ENCODE peak calls at places on chromosomes 13 and 19, in six cellular contexts. One of them, this sample, is unnamed.

GRCh38 chr13:106810069-106810468 is 242.1 kb upstream of the ARGLU1 start:
- DNase-seq in A549: no peak
- DNase-seq in foreskin fibroblast: no peak
- DNase-seq in AG09309: no peak
- DNase-seq in fibroblast of mammary gland: no peak
- DNase-seq in stomach: no peak
- DNase-seq in this sample: no peak

GRCh38 chr13:41827507-41828213 is 133.2 kb downstream of the VWA8 start:
- DNase-seq in A549: peak; percentile 77
- DNase-seq in foreskin fibroblast: peak; percentile 94
- DNase-seq in AG09309: peak; percentile 80
- DNase-seq in fibroblast of mammary gland: peak; percentile 95
- DNase-seq in stomach: no peak
- DNase-seq in this sample: peak; percentile 87

GRCh38 chr13:73602295-73602694 is 531.9 kb downstream of the KLF12 start:
- DNase-seq in A549: no peak
- DNase-seq in foreskin fibroblast: no peak
- DNase-seq in AG09309: no peak
- DNase-seq in fibroblast of mammary gland: peak; percentile 8
- DNase-seq in stomach: no peak
- DNase-seq in this sample: peak; percentile 55

GRCh38 chr19:40807147-40808020 is 8.4 kb downstream of the EGLN2 start:
- DNase-seq in A549: peak; percentile 78
- DNase-seq in foreskin fibroblast: peak; percentile 21
- DNase-seq in AG09309: no peak
- DNase-seq in fibroblast of mammary gland: no peak
- DNase-seq in stomach: no peak
- DNase-seq in this sample: peak; percentile 38

GRCh38 chr19:45445139-45445538 is 21.4 kb upstream of the ERCC1 start:
- DNase-seq in A549: no peak
- DNase-seq in foreskin fibroblast: no peak
- DNase-seq in AG09309: no peak
- DNase-seq in fibroblast of mammary gland: no peak
- DNase-seq in stomach: no peak
- DNase-seq in this sample: no peak

GRCh38 chr13:110797230-110797877 is 83.9 kb downstream of the ING1 start:
- DNase-seq in A549: no peak
- DNase-seq in foreskin fibroblast: peak; percentile 29
- DNase-seq in AG09309: no peak
- DNase-seq in fibroblast of mammary gland: peak; percentile 37
- DNase-seq in stomach: no peak
- DNase-seq in this sample: peak; percentile 42

GRCh38 chr13:51519839-51520238 is 64.4 kb upstream of the WDFY2 start:
- DNase-seq in A549: peak; percentile 37
- DNase-seq in foreskin fibroblast: peak; percentile 83
- DNase-seq in AG09309: no peak
- DNase-seq in fibroblast of mammary gland: peak; percentile 77
- DNase-seq in stomach: no peak
- DNase-seq in this sample: peak; percentile 90

GRCh38 chr19:38734426-38735256 is 9.6 kb downstream of the CAPN12 start:
- DNase-seq in A549: peak; percentile 65
- DNase-seq in foreskin fibroblast: peak; percentile 49
- DNase-seq in AG09309: no peak
- DNase-seq in fibroblast of mammary gland: no peak
- DNase-seq in stomach: peak; percentile 45
- DNase-seq in this sample: peak; percentile 39

GRCh38 chr13:109867766-109868165 is 81.4 kb upstream of the IRS2 start:
- DNase-seq in A549: no peak
- DNase-seq in foreskin fibroblast: peak; percentile 38
- DNase-seq in AG09309: no peak
- DNase-seq in fibroblast of mammary gland: peak; percentile 45
- DNase-seq in stomach: no peak
- DNase-seq in this sample: peak; percentile 36

GRCh38 chr13:113083022-113083373 is 22.6 kb upstream of the F7 start:
- DNase-seq in A549: no peak
- DNase-seq in foreskin fibroblast: no peak
- DNase-seq in AG09309: no peak
- DNase-seq in fibroblast of mammary gland: no peak
- DNase-seq in stomach: no peak
- DNase-seq in this sample: no peak

GRCh38 chr19:35856546-35857149 is at the start of gene KIRREL2:
- DNase-seq in A549: no peak
- DNase-seq in foreskin fibroblast: peak; percentile 15
- DNase-seq in AG09309: no peak
- DNase-seq in fibroblast of mammary gland: no peak
- DNase-seq in stomach: no peak
- DNase-seq in this sample: no peak

GRCh38 chr19:1312732-1313694 is 27.3 kb downstream of the EFNA2 start:
- DNase-seq in A549: peak; percentile 70
- DNase-seq in foreskin fibroblast: peak; percentile 47
- DNase-seq in AG09309: no peak
- DNase-seq in fibroblast of mammary gland: peak; percentile 22
- DNase-seq in stomach: no peak
- DNase-seq in this sample: peak; percentile 62

GRCh38 chr13:64985075-64985474 is 2245.1 kb downstream of the PCDH9 start:
- DNase-seq in A549: no peak
- DNase-seq in foreskin fibroblast: no peak
- DNase-seq in AG09309: no peak
- DNase-seq in fibroblast of mammary gland: no peak
- DNase-seq in stomach: no peak
- DNase-seq in this sample: no peak

GRCh38 chr19:41551212-41551610 is 24.8 kb upstream of the CEACAM21 start:
- DNase-seq in A549: no peak
- DNase-seq in foreskin fibroblast: no peak
- DNase-seq in AG09309: no peak
- DNase-seq in fibroblast of mammary gland: no peak
- DNase-seq in stomach: no peak
- DNase-seq in this sample: no peak

DNA sequence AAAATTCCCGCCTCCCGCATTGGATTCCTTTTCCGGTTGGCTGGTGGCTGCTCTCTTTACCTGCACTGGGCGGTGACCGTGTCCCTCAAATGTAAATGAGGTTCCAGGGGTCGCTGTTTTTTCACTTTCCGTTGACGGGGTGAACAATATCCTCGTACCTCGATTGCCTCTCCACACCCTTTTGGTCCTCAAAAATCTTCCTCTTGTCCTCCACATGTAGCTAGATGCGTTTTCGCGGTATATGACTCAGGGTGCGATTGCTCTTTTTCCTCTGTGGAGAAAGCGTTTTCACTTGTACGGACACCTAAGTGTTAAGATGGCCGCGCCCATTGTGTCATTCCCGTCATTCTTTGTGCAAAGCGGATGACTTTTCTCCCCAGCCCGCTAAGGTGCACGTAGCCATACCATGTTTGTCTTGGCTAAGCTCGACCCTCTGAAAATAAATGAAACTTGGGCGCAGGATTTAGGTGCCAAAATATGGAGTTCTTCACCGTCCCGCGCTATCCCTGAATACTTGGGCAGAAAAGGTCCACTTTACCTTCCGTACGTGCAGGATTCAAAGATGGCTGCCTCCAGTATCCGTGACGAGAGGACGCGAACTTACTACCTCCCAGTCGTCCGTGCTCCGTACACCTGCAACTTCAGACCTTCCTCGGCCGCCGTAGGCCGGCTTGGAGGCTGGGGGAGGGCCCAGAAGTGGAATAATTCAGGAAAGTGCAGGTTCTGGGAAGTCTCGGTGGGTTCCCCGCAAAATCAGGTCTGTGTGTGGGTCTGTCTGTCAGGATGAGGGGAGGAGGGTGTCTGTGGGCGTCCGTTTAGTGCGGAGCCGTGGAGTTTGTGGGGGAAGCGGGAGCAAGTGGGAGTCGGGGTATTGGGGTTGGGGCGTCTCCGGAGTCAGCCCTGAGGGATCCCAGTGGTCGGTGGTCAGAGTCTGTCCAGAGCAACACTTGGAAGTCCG is at the start of gene ZNF613:
- DNase-seq in A549: peak; percentile 95
- DNase-seq in foreskin fibroblast: peak; percentile 96
- DNase-seq in AG09309: peak; percentile 70
- DNase-seq in fibroblast of mammary gland: peak; percentile 92
- DNase-seq in stomach: peak; percentile 89
- DNase-seq in this sample: peak; percentile 95
- TF ChIP-seq CTCF in A549: no peak
- TF ChIP-seq CTCF in foreskin fibroblast: peak; percentile 11
- TF ChIP-seq CTCF in AG09309: peak; percentile 15
- TF ChIP-seq CTCF in fibroblast of mammary gland: peak; percentile 12
- TF ChIP-seq CTCF in stomach: no peak
- TF ChIP-seq CTCF in this sample: no peak

DNA sequence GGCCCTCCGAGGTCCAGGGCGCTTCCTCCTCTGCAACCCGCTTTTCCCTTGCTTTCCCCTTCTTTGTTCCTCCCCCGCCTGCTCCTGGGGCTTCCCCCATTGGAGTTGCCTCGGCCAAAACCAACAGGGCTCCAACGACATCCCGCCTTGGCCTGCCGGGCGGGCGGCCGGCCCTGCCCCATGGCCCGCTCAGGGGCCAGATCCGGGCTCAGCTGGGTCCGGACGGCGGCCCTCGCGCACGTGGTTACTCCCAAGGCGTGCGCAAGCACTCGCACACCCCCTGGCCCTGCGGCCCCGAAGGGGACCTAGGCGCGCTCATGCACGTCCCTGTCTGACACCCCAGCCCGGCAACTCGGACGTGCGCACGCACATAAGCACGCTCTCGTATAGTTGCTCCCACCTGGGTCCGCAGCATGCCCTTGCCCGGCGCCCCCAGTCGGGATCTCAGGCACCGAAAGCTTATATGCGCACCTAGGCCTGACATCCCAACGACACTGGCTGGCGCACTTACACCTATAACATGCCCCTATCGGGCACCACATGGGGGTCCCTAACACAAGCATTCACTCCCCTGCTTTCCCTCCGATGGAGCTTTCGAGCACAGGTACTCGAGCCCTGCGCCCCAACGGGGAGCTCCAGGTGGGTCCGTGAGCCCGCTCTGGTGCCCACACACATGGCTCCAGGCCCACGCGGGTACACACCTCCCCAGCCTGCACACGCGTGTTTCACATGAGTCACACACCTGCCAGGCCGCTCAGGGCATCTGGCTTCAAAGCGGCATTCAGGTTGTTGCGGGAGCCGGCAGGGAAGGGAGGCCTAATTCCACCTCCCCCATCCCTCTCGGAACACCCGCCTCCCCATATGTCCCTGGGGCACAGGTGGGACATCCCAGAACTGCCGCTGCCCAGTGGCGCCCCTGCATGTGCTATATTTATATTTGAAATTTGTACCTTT is 15.0 kb downstream of the NFIX start:
- DNase-seq in A549: no peak
- DNase-seq in foreskin fibroblast: no peak
- DNase-seq in AG09309: no peak
- DNase-seq in fibroblast of mammary gland: peak; percentile 55
- DNase-seq in stomach: peak; percentile 82
- DNase-seq in this sample: no peak
- TF ChIP-seq CTCF in A549: no peak
- TF ChIP-seq CTCF in foreskin fibroblast: no peak
- TF ChIP-seq CTCF in AG09309: no peak
- TF ChIP-seq CTCF in fibroblast of mammary gland: no peak
- TF ChIP-seq CTCF in stomach: no peak
- TF ChIP-seq CTCF in this sample: no peak

GRCh38 chr13:47146991-47147783 is 250.3 kb upstream of the HTR2A start:
- DNase-seq in A549: no peak
- DNase-seq in foreskin fibroblast: no peak
- DNase-seq in AG09309: no peak
- DNase-seq in fibroblast of mammary gland: no peak
- DNase-seq in stomach: no peak
- DNase-seq in this sample: no peak
- TF ChIP-seq CTCF in A549: no peak
- TF ChIP-seq CTCF in foreskin fibroblast: no peak
- TF ChIP-seq CTCF in AG09309: no peak
- TF ChIP-seq CTCF in fibroblast of mammary gland: no peak
- TF ChIP-seq CTCF in stomach: no peak
- TF ChIP-seq CTCF in this sample: no peak

GRCh38 chr19:48085904-48086864 is 24.4 kb downstream of the PLA2G4C start:
- DNase-seq in A549: no peak
- DNase-seq in foreskin fibroblast: no peak
- DNase-seq in AG09309: no peak
- DNase-seq in fibroblast of mammary gland: no peak
- DNase-seq in stomach: no peak
- DNase-seq in this sample: no peak
- TF ChIP-seq CTCF in A549: no peak
- TF ChIP-seq CTCF in foreskin fibroblast: peak; percentile 2
- TF ChIP-seq CTCF in AG09309: no peak
- TF ChIP-seq CTCF in fibroblast of mammary gland: no peak
- TF ChIP-seq CTCF in stomach: no peak
- TF ChIP-seq CTCF in this sample: no peak